ENCODE peak calls at places on chromosomes 4 and X, in five cellular contexts. One of them, this sample, is unnamed.
A peak's percentile ranks its signal among the peaks of the same experiment; 100 is the strongest.

GRCh38 chr4:85555210-85555609 is 80.3 kb downstream of the ARHGAP24 start:
- DNase-seq in aorta: no peak
- DNase-seq in heart right ventricle: no peak
- DNase-seq in fibroblast of lung: peak; percentile 7
- DNase-seq in A549: no peak
- DNase-seq in this sample: no peak

GRCh38 chr4:47287735-47288134 is 175.8 kb downstream of the COMMD8 start:
- DNase-seq in aorta: no peak
- DNase-seq in heart right ventricle: no peak
- DNase-seq in fibroblast of lung: peak; percentile 91
- DNase-seq in A549: no peak
- DNase-seq in this sample: peak; percentile 62

GRCh38 chr4:166838975-166839614 is 395.2 kb downstream of the SPOCK3 start:
- DNase-seq in aorta: no peak
- DNase-seq in heart right ventricle: no peak
- DNase-seq in fibroblast of lung: no peak
- DNase-seq in A549: no peak
- DNase-seq in this sample: no peak

GRCh38 chr4:72319596-72319995 is 249.4 kb downstream of the ADAMTS3 start:
- DNase-seq in aorta: no peak
- DNase-seq in heart right ventricle: no peak
- DNase-seq in fibroblast of lung: peak; percentile 76
- DNase-seq in A549: no peak
- DNase-seq in this sample: peak; percentile 44

GRCh38 chr4:4914059-4914820 is 54.8 kb downstream of the MSX1 start:
- DNase-seq in aorta: no peak
- DNase-seq in heart right ventricle: no peak
- DNase-seq in fibroblast of lung: peak; percentile 41
- DNase-seq in A549: no peak
- DNase-seq in this sample: peak; percentile 72

GRCh38 chr4:2104556-2105345 is 45.6 kb downstream of the NAT8L start:
- DNase-seq in aorta: no peak
- DNase-seq in heart right ventricle: no peak
- DNase-seq in fibroblast of lung: no peak
- DNase-seq in A549: no peak
- DNase-seq in this sample: no peak

GRCh38 chr4:188781655-188782054 is 642.4 kb downstream of the TRIML1 start:
- DNase-seq in aorta: no peak
- DNase-seq in heart right ventricle: no peak
- DNase-seq in fibroblast of lung: no peak
- DNase-seq in A549: peak; percentile 20
- DNase-seq in this sample: no peak

GRCh38 chr4:100690812-100691211 is 173.0 kb upstream of the EMCN start:
- DNase-seq in aorta: no peak
- DNase-seq in heart right ventricle: no peak
- DNase-seq in fibroblast of lung: no peak
- DNase-seq in A549: no peak
- DNase-seq in this sample: no peak

GRCh38 chr4:165381821-165382373 is 3.1 kb downstream of the CPE start:
- DNase-seq in aorta: no peak
- DNase-seq in heart right ventricle: no peak
- DNase-seq in fibroblast of lung: no peak
- DNase-seq in A549: no peak
- DNase-seq in this sample: no peak

GRCh38 chrX:427812-428725 is 41.4 kb upstream of the PPP2R3B start:
- DNase-seq in aorta: no peak
- DNase-seq in heart right ventricle: no peak
- DNase-seq in fibroblast of lung: no peak
- DNase-seq in A549: peak; percentile 74
- DNase-seq in this sample: peak; percentile 17

GRCh38 chr4:138909605-138910004 is 106.0 kb upstream of the NOCT start:
- DNase-seq in aorta: no peak
- DNase-seq in heart right ventricle: no peak
- DNase-seq in fibroblast of lung: no peak
- DNase-seq in A549: no peak
- DNase-seq in this sample: no peak

GRCh38 chr4:27604692-27605091 is 744.1 kb downstream of the STIM2 start:
- DNase-seq in aorta: no peak
- DNase-seq in heart right ventricle: no peak
- DNase-seq in fibroblast of lung: no peak
- DNase-seq in A549: no peak
- DNase-seq in this sample: no peak

GRCh38 chr4:42205551-42205950 is 53.1 kb upstream of the BEND4 start:
- DNase-seq in aorta: no peak
- DNase-seq in heart right ventricle: no peak
- DNase-seq in fibroblast of lung: no peak
- DNase-seq in A549: no peak
- DNase-seq in this sample: no peak

GRCh38 chr4:168817418-168817817 is 192.6 kb downstream of the CBR4 start:
- DNase-seq in aorta: no peak
- DNase-seq in heart right ventricle: no peak
- DNase-seq in fibroblast of lung: no peak
- DNase-seq in A549: no peak
- DNase-seq in this sample: no peak

GRCh38 chrX:88621278-88621677 is 125.7 kb upstream of the CPXCR1 start:
- DNase-seq in aorta: no peak
- DNase-seq in heart right ventricle: no peak
- DNase-seq in fibroblast of lung: no peak
- DNase-seq in A549: no peak
- DNase-seq in this sample: no peak

GRCh38 chr4:111854494-111855087 is 290.7 kb upstream of the FAM241A start:
- DNase-seq in aorta: no peak
- DNase-seq in heart right ventricle: peak; percentile 4
- DNase-seq in fibroblast of lung: peak; percentile 19
- DNase-seq in A549: peak; percentile 31
- DNase-seq in this sample: peak; percentile 59

GRCh38 chrX:136780738-136781137 is at the start of gene ARHGEF6:
- DNase-seq in aorta: no peak
- DNase-seq in heart right ventricle: peak; percentile 10
- DNase-seq in fibroblast of lung: no peak
- DNase-seq in A549: no peak
- DNase-seq in this sample: no peak

GRCh38 chr4:174189392-174190029 is 94.0 kb downstream of the FBXO8 start:
- DNase-seq in aorta: no peak
- DNase-seq in heart right ventricle: no peak
- DNase-seq in fibroblast of lung: no peak
- DNase-seq in A549: no peak
- DNase-seq in this sample: no peak

GRCh38 chr4:39699676-39700409 is 1.9 kb downstream of the UBE2K start:
- DNase-seq in aorta: no peak
- DNase-seq in heart right ventricle: no peak
- DNase-seq in fibroblast of lung: peak; percentile 43
- DNase-seq in A549: no peak
- DNase-seq in this sample: peak; percentile 36

GRCh38 chrX:1528186-1528883 is 8.7 kb downstream of the P2RY8 start:
- DNase-seq in aorta: no peak
- DNase-seq in heart right ventricle: no peak
- DNase-seq in fibroblast of lung: no peak
- DNase-seq in A549: no peak
- DNase-seq in this sample: no peak

GRCh38 chr4:89213382-89213701 is 94.3 kb downstream of the GPRIN3 start:
- DNase-seq in aorta: no peak
- DNase-seq in heart right ventricle: no peak
- DNase-seq in fibroblast of lung: no peak
- DNase-seq in A549: no peak
- DNase-seq in this sample: no peak

GRCh38 chrX:46180258-46180687 is 364.9 kb downstream of the ZNF674 start:
- DNase-seq in aorta: peak; percentile 36
- DNase-seq in heart right ventricle: no peak
- DNase-seq in fibroblast of lung: peak; percentile 98
- DNase-seq in A549: peak; percentile 60
- DNase-seq in this sample: peak; percentile 68

GRCh38 chr4:161900110-161900509 is 263.7 kb downstream of the FSTL5 start:
- DNase-seq in aorta: no peak
- DNase-seq in heart right ventricle: no peak
- DNase-seq in fibroblast of lung: no peak
- DNase-seq in A549: no peak
- DNase-seq in this sample: no peak

GRCh38 chr4:78297075-78297815 is 240.1 kb downstream of the FRAS1 start:
- DNase-seq in aorta: no peak
- DNase-seq in heart right ventricle: no peak
- DNase-seq in fibroblast of lung: peak; percentile 55
- DNase-seq in A549: no peak
- DNase-seq in this sample: peak; percentile 20

GRCh38 chr4:128385683-128386304 is 98.2 kb upstream of the PGRMC2 start:
- DNase-seq in aorta: no peak
- DNase-seq in heart right ventricle: no peak
- DNase-seq in fibroblast of lung: peak; percentile 63
- DNase-seq in A549: peak; percentile 77
- DNase-seq in this sample: peak; percentile 51

GRCh38 chr4:137238456-137238855 is 293.8 kb downstream of the PCDH18 start:
- DNase-seq in aorta: no peak
- DNase-seq in heart right ventricle: no peak
- DNase-seq in fibroblast of lung: no peak
- DNase-seq in A549: no peak
- DNase-seq in this sample: no peak

GRCh38 chr4:15006416-15007024 is 4.2 kb downstream of the CPEB2 start:
- DNase-seq in aorta: no peak
- DNase-seq in heart right ventricle: no peak
- DNase-seq in fibroblast of lung: peak; percentile 19
- DNase-seq in A549: no peak
- DNase-seq in this sample: no peak
- H3K4me3 ChIP-seq in aorta: no peak overlapping the region
- H3K4me3 ChIP-seq in heart right ventricle: no peak overlapping the region
- H3K4me3 ChIP-seq in fibroblast of lung: peak overlapping the region; percentile 86
- H3K4me3 ChIP-seq in A549: peak overlapping the region; percentile 71
- H3K4me3 ChIP-seq in this sample: peak overlapping the region; percentile 75

GRCh38 chr4:107806196-107806595 is 18.5 kb upstream of the SGMS2 start:
- DNase-seq in aorta: no peak
- DNase-seq in heart right ventricle: no peak
- DNase-seq in fibroblast of lung: no peak
- DNase-seq in A549: no peak
- DNase-seq in this sample: no peak
- H3K4me3 ChIP-seq in aorta: no peak overlapping the region
- H3K4me3 ChIP-seq in heart right ventricle: no peak overlapping the region
- H3K4me3 ChIP-seq in fibroblast of lung: no peak overlapping the region
- H3K4me3 ChIP-seq in A549: no peak overlapping the region
- H3K4me3 ChIP-seq in this sample: no peak overlapping the region

DNA sequence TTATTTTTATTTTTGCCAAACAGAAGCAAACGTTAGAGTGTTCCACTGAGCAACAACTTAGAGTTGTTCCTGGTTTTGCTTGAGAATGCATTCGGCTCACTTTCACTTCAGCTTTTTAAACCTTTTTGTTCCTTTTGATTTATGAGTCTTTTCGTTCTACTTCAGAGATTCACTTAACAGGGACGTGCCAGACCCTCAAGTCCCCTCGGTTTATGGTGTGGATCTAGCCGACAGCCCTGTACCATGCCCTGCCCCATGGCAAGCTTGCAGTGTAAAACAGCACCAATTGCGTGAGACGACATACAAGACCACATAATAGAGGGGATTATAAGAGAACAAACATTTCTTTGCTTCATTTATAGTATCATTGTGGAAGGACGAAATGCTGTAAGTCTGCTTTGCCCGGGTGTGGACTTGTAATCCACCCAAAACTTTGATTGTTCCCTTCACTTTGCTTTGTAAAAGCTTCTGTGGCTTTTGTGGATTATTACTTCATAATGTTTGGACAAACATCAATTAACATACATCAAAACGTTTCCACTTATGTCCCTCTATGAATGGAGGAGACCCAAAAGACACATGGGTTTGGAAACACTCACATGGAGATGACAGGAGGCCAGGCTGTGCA is 415.3 kb downstream of the SPRY1 start:
- DNase-seq in aorta: no peak
- DNase-seq in heart right ventricle: no peak
- DNase-seq in fibroblast of lung: no peak
- DNase-seq in A549: no peak
- DNase-seq in this sample: no peak
- H3K4me3 ChIP-seq in aorta: no peak overlapping the region
- H3K4me3 ChIP-seq in heart right ventricle: no peak overlapping the region
- H3K4me3 ChIP-seq in fibroblast of lung: no peak overlapping the region
- H3K4me3 ChIP-seq in A549: no peak overlapping the region
- H3K4me3 ChIP-seq in this sample: no peak overlapping the region

DNA sequence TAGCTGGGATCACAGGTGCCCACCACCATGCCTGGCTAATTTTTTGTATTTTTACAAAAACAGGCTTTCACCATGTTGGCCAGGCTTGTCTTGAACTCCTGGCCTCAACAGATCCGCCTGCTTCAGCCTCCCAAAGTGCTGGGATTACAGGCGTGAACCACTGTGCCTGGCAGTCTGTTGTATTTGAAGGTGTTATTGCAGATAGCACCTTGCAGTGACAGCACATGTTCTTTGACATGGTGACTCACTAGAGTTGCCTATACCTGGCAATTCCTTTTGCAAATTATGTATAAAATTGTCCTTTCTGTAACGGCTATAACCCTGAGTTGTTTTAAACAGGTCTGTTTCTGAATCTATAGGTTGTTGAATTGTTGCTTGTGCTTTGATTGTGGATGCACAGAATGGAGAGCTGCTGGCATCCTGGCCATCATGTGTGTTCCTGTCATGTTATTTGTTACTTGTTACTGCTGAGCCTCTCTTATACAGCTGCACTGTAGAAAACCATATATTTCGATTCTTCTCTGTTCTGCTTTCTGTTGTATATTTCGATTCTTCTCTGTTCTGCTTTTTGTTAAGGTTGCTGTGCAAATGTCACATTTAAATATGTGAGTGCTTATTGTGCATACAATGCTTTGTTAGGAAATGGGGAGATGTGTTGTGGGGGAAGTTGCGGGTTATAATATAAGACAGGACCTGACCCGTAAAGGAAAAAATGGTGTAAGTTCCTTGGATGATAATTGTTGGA is 8.1 kb downstream of the OGT start:
- DNase-seq in aorta: no peak
- DNase-seq in heart right ventricle: no peak
- DNase-seq in fibroblast of lung: no peak
- DNase-seq in A549: no peak
- DNase-seq in this sample: no peak
- H3K4me3 ChIP-seq in aorta: no peak overlapping the region
- H3K4me3 ChIP-seq in heart right ventricle: no peak overlapping the region
- H3K4me3 ChIP-seq in fibroblast of lung: no peak overlapping the region
- H3K4me3 ChIP-seq in A549: no peak overlapping the region
- H3K4me3 ChIP-seq in this sample: no peak overlapping the region

This sample was measured in fibroblast of pulmonary artery.